ENCODE peak calls at places on chromosomes 5 and 9, in ten cellular contexts. G is endothelial cell, E is HFFc6, K is MM.1S, C is A673, F is psoas muscle, N is GM13977, U is AG04450, Y is fibroblast of mammary gland, X is GM23338. L is an unnamed sample.
A peak's percentile ranks its signal among the peaks of the same experiment; 100 is the strongest.

GRCh38 chr5:65620021-65620420 is 4.1 kb downstream of the TRIM23 start:
- DNase-seq in G (no peak), E (no peak), K (no peak), C (no peak), F (no peak), N (no peak), U (no peak), Y (peak; percentile 0), X (no peak), L (no peak)

GRCh38 chr9:127686461-127687393 is 20.1 kb upstream of the CFAP157 start:
- DNase-seq in G (no peak), E (no peak), K (no peak), C (no peak), F (no peak), N (no peak), U (no peak), Y (no peak), X (no peak), L (no peak)

GRCh38 chr9:131475956-131476776 is 26.6 kb upstream of the POMT1 start:
- DNase-seq in G (no peak), E (no peak), K (no peak), C (no peak), F (peak; percentile 69), N (no peak), U (no peak), Y (no peak), X (peak; percentile 53), L (no peak)

GRCh38 chr5:1291611-1292080 is 3.2 kb downstream of the TERT start:
- DNase-seq in G (peak; percentile 3), E (no peak), K (no peak), C (no peak), F (no peak), N (no peak), U (no peak), Y (no peak), X (no peak), L (no peak)

GRCh38 chr5:81350507-81350906 is 43.4 kb downstream of the ACOT12 start:
- DNase-seq in G (no peak), E (no peak), K (no peak), C (no peak), F (no peak), N (no peak), U (no peak), Y (no peak), X (no peak), L (no peak)

GRCh38 chr5:178392386-178392785 is 159.8 kb upstream of the PHYKPL start:
- DNase-seq in G (no peak), E (no peak), K (no peak), C (no peak), F (no peak), N (no peak), U (no peak), Y (no peak), X (no peak), L (no peak)

GRCh38 chr5:124301850-124302249 is 444.6 kb downstream of the ZNF608 start:
- DNase-seq in G (no peak), E (no peak), K (no peak), C (no peak), F (no peak), N (no peak), U (peak; percentile 59), Y (peak; percentile 81), X (no peak), L (no peak)

GRCh38 chr5:2818936-2819335 is 67.5 kb upstream of the IRX2 start:
- DNase-seq in G (no peak), E (no peak), K (no peak), C (no peak), F (no peak), N (no peak), U (no peak), Y (no peak), X (no peak), L (no peak)

GRCh38 chr9:132631280-132631679 is 38.5 kb downstream of the DDX31 start:
- DNase-seq in G (no peak), E (peak; percentile 74), K (no peak), C (no peak), F (no peak), N (no peak), U (peak; percentile 20), Y (peak; percentile 79), X (no peak), L (no peak)

GRCh38 chr5:169563369-169563768 is 20.2 kb upstream of the SPDL1 start:
- DNase-seq in G (no peak), E (no peak), K (no peak), C (no peak), F (no peak), N (no peak), U (no peak), Y (no peak), X (no peak), L (no peak)

GRCh38 chr9:136254381-136255165 is 9.0 kb upstream of the QSOX2 start:
- DNase-seq in G (no peak), E (no peak), K (no peak), C (no peak), F (peak; percentile 70), N (no peak), U (no peak), Y (peak; percentile 38), X (no peak), L (no peak)

GRCh38 chr5:157324237-157324636 is 58.3 kb downstream of the CYFIP2 start:
- DNase-seq in G (peak; percentile 30), E (no peak), K (no peak), C (no peak), F (no peak), N (no peak), U (no peak), Y (no peak), X (peak; percentile 64), L (no peak)
- TF ChIP-seq CTCF in G (peak; percentile 33), E (peak; percentile 71), K (peak; percentile 40), C (peak; percentile 43), F (no peak), N (peak; percentile 35), U (peak; percentile 25), Y (peak; percentile 38), X (peak; percentile 76), L (no peak)

GRCh38 chr9:91180240-91180929 is 181.3 kb downstream of the AUH start:
- DNase-seq in G (no peak), E (no peak), K (no peak), C (no peak), F (no peak), N (no peak), U (no peak), Y (no peak), X (no peak), L (no peak)

GRCh38 chr9:91177661-91178280 is 183.9 kb downstream of the AUH start:
- DNase-seq in G (no peak), E (no peak), K (no peak), C (no peak), F (no peak), N (no peak), U (no peak), Y (peak; percentile 66), X (no peak), L (no peak)

GRCh38 chr9:91180930-91181268 is 180.8 kb downstream of the AUH start:
- DNase-seq in G (no peak), E (no peak), K (no peak), C (no peak), F (no peak), N (no peak), U (no peak), Y (no peak), X (no peak), L (no peak)

GRCh38 chr9:91178281-91179236 is 183.2 kb downstream of the AUH start:
- DNase-seq in G (no peak), E (no peak), K (no peak), C (no peak), F (no peak), N (no peak), U (no peak), Y (no peak), X (no peak), L (no peak)

GRCh38 chr9:91179237-91180138 is 182.2 kb downstream of the AUH start:
- DNase-seq in G (no peak), E (peak; percentile 86), K (no peak), C (no peak), F (no peak), N (no peak), U (peak; percentile 81), Y (peak; percentile 98), X (no peak), L (no peak)
- TF ChIP-seq CTCF in G (no peak), E (no peak), K (no peak), C (no peak), F (no peak), N (peak; percentile 14), U (no peak), Y (no peak), X (peak; percentile 32), L (no peak)

GRCh38 chr9:36416870-36417269 is 16.8 kb upstream of the RNF38 start:
- DNase-seq in G (no peak), E (no peak), K (no peak), C (no peak), F (no peak), N (no peak), U (no peak), Y (no peak), X (no peak), L (no peak)

GRCh38 chr9:36415822-36416515 is 15.9 kb upstream of the RNF38 start:
- DNase-seq in G (no peak), E (no peak), K (no peak), C (peak; percentile 10), F (no peak), N (no peak), U (no peak), Y (no peak), X (peak; percentile 84), L (no peak)
- TF ChIP-seq CTCF in G (no peak), E (peak; percentile 20), K (no peak), C (peak; percentile 34), F (no peak), N (no peak), U (no peak), Y (no peak), X (peak; percentile 74), L (no peak)

DNA sequence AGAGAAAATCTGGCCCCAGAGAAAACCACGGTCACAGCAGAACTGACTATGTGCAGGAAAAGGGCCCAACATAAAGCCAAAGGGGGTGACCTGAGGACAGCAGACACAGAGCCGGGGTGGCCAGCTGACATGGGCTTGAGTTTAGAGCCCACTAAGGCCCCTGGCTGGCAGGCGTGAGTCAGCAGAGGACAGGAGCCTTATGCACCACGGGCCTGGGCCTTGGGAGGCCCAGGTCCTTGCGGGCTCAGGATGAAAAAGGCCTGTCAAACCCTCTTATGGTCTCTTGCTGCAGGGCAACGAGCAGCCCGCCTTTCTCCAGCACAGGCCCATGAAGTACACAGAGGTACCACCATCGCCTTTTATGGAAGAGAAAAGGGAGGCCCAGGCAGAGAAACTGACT is 19.7 kb downstream of the STK10 start:
- DNase-seq in G (no peak), E (no peak), K (no peak), C (no peak), F (no peak), N (no peak), U (no peak), Y (no peak), X (no peak), L (no peak)
- TF ChIP-seq CTCF in G (no peak), E (no peak), K (no peak), C (no peak), F (no peak), N (no peak), U (no peak), Y (no peak), X (no peak), L (no peak)

GRCh38 chr5:144332265-144332664 is 161.6 kb downstream of the KCTD16 start:
- DNase-seq in G (peak; percentile 18), E (peak; percentile 13), K (no peak), C (peak; percentile 24), F (no peak), N (no peak), U (no peak), Y (no peak), X (peak; percentile 58), L (no peak)
- TF ChIP-seq CTCF in G (peak; percentile 30), E (peak; percentile 68), K (peak; percentile 32), C (peak; percentile 49), F (no peak), N (peak; percentile 4), U (peak; percentile 17), Y (no peak), X (peak; percentile 70), L (no peak)

L was measured in GM20000.